ENCODE peak calls at places on chromosomes 16 and 17, in six cellular contexts. Z is heart left ventricle, K is Peyer's patch, M is BE2C, V is tibial artery, W is OCI-LY7. O is an unnamed sample.

GRCh38 chr17:79793924-79794304 is 3.0 kb downstream of the CBX8 start:
- DNase-seq in K (no peak), M (peak; percentile 71), W (no peak), Z (no peak), V (no peak), O (no peak)

GRCh38 chr17:42527932-42528331 is 8.1 kb upstream of the NAGLU start:
- DNase-seq in W (no peak), V (no peak), K (no peak), M (no peak), Z (no peak), O (no peak)

GRCh38 chr16:30523768-30524574 is 2.4 kb downstream of the ZNF768 start:
- DNase-seq in K (no peak), W (no peak), V (no peak), Z (no peak), M (no peak), O (no peak)

GRCh38 chr17:82985973-82986372 is 93.4 kb upstream of the METRNL start:
- DNase-seq in Z (no peak), V (no peak), M (peak; percentile 39), W (peak; percentile 60), K (peak; percentile 57), O (no peak)

GRCh38 chr16:19963306-19963705 is 78.7 kb upstream of the GPRC5B start:
- DNase-seq in Z (peak; percentile 43), V (no peak), M (no peak), K (no peak), W (no peak), O (peak; percentile 5)

GRCh38 chr17:73944366-73944765 is 259.1 kb upstream of the RPL38 start:
- DNase-seq in Z (no peak), K (no peak), W (no peak), V (no peak), M (no peak), O (no peak)

GRCh38 chr16:15951852-15952251 is 2.4 kb downstream of the ABCC1 start:
- DNase-seq in M (no peak), K (no peak), Z (no peak), W (no peak), V (no peak), O (no peak)

GRCh38 chr17:79791354-79792123 is 5.3 kb downstream of the CBX8 start:
- DNase-seq in K (peak; percentile 50), W (no peak), Z (no peak), M (no peak), V (no peak), O (no peak)

GRCh38 chr16:50209548-50210265 is 56.6 kb downstream of the TENT4B start:
- DNase-seq in Z (no peak), K (peak; percentile 59), W (peak; percentile 19), V (no peak), M (no peak), O (no peak)

GRCh38 chr17:5283531-5284315 is 1.6 kb downstream of the RABEP1 start:
- DNase-seq in K (no peak), Z (no peak), M (no peak), V (no peak), W (peak; percentile 12), O (no peak)

GRCh38 chr17:21286066-21286770 is 1.7 kb downstream of the MAP2K3 start:
- DNase-seq in V (peak; percentile 98), Z (peak; percentile 88), M (peak; percentile 47), K (peak; percentile 87), W (peak; percentile 58), O (peak; percentile 80)

GRCh38 chr16:4135537-4135936 is 19.3 kb upstream of the ADCY9 start:
- DNase-seq in M (no peak), Z (no peak), V (no peak), W (no peak), K (no peak), O (no peak)

GRCh38 chr16:4137438-4137837 is 21.2 kb upstream of the ADCY9 start:
- DNase-seq in W (no peak), Z (no peak), M (no peak), K (no peak), V (no peak), O (no peak)

GRCh38 chr16:4134434-4134833 is 18.2 kb upstream of the ADCY9 start:
- DNase-seq in K (no peak), W (no peak), V (no peak), Z (no peak), M (no peak), O (no peak)

GRCh38 chr16:4133897-4134372 is 17.7 kb upstream of the ADCY9 start:
- DNase-seq in V (no peak), K (no peak), W (no peak), Z (no peak), M (no peak), O (no peak)

GRCh38 chr16:4136229-4136813 is 20.1 kb upstream of the ADCY9 start:
- DNase-seq in V (no peak), Z (no peak), K (peak; percentile 83), M (no peak), W (no peak), O (no peak)
- TF ChIP-seq CTCF in V (no peak), Z (no peak), K (no peak), M (no peak), W (no peak), O (no peak)

GRCh38 chr17:59149841-59150511 is 5.0 kb downstream of the SKA2 start:
- DNase-seq in K (no peak), V (no peak), W (peak; percentile 24), M (no peak), Z (no peak), O (no peak)
- H3K4me1 ChIP-seq in K (no peaks in the 10 kb centered on the region), V (no peaks in the 10 kb centered on the region), W (peaks cover 39% of the 10 kb centered on the region), M (no peaks in the 10 kb centered on the region), Z (peaks cover 12% of the 10 kb centered on the region), O (peaks cover 10% of the 10 kb centered on the region)

GRCh38 chr16:3088450-3088849 is 10.6 kb downstream of the ZSCAN10 start:
- DNase-seq in K (no peak), M (no peak), V (no peak), Z (no peak), W (no peak), O (no peak)

GRCh38 chr16:3085868-3086595 is 13.1 kb downstream of the ZSCAN10 start:
- DNase-seq in K (no peak), Z (no peak), M (no peak), V (no peak), W (no peak), O (no peak)

GRCh38 chr16:3086596-3087242 is 12.4 kb downstream of the ZSCAN10 start:
- DNase-seq in Z (no peak), W (no peak), V (no peak), K (peak; percentile 67), M (no peak), O (no peak)

GRCh38 chr16:3087836-3088235 is 11.3 kb downstream of the ZSCAN10 start:
- DNase-seq in K (no peak), Z (peak; percentile 53), V (no peak), M (no peak), W (no peak), O (no peak)

GRCh38 chr16:3087243-3087791 is 11.8 kb downstream of the ZSCAN10 start:
- DNase-seq in W (no peak), K (no peak), Z (peak; percentile 66), M (no peak), V (no peak), O (no peak)
- TF ChIP-seq CTCF in W (peak; percentile 28), K (no peak), Z (peak; percentile 24), M (peak; percentile 25), V (no peak), O (no peak)

DNA sequence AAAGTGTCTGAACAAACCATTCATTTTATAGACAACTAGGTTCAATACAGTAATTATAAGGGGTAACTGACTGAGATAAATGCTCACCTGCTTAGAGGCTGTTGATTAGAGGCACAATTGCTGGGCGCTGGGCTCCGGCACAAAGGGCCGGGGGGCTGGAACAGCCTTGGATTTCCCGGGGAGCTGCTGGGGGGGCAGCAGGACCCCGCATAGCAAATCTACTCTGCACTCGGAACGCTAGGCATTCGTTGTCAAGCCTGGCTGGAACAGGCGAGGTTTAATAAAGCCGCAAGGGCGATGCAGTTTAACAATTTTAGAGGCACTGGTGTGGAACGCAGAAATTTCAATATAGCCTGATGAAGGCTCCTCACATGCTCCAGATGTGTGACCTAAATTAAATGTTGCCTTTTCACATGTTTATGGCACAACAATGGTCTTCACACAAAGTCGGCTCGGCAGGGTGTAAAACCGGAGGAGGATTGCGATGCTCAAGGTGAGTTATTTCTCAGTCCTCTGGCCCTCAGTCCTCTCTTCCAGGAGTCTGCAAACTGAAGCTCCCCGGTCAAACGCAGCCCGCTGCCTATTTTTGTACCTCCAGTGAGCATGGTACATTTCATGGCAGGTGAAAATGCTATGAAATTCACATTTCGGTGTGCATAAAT is 133.9 kb upstream of the IRX6 start:
- DNase-seq in M (no peak), K (no peak), Z (no peak), W (no peak), V (no peak), O (no peak)
- H3K4me1 ChIP-seq in M (no peaks in the 10 kb centered on the region), K (no peaks in the 10 kb centered on the region), Z (no peaks in the 10 kb centered on the region), W (no peaks in the 10 kb centered on the region), V (no peaks in the 10 kb centered on the region), O (no peaks in the 10 kb centered on the region)

DNA sequence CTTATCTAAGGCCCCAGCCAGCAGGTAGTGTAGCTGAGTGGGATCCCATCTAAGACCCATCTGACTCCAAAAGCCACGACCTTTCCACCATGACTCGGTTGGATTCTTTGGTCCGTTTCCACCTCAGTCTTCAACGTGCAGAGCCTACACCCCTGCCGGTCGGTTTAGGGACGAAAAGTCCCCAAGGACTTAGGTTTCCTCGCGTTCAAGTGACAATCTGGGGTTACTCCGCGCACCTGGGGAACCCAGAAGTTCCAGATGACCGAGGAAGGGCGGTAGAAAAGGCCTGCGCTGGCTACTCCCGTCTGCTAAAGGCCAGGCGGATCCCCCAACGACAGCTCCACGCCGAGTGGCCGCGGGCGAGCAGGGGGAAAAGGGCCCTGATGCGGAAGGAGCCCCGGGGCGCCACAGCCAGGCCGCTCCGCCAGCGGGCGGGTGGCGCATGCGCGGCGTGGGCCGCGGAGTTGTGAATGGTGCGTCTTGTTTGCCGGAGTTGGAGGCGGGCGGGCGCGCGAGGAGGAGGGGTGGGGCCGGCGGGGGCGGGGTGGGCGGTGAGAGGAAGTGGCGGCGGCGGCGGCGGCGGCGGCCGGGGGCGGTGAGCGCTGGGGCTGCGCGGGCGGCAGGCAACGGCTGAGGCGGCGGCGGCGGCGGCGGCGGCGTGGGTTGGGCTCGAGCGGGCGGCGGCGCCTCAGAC is at the start of gene CBFB:
- DNase-seq in V (peak; percentile 94), M (peak; percentile 96), W (peak; percentile 94), Z (peak; percentile 94), K (peak; percentile 95), O (peak; percentile 83)
- TF ChIP-seq CTCF in V (peak; percentile 15), M (peak; percentile 20), W (peak; percentile 53), Z (no peak), K (no peak), O (peak; percentile 40)

DNA sequence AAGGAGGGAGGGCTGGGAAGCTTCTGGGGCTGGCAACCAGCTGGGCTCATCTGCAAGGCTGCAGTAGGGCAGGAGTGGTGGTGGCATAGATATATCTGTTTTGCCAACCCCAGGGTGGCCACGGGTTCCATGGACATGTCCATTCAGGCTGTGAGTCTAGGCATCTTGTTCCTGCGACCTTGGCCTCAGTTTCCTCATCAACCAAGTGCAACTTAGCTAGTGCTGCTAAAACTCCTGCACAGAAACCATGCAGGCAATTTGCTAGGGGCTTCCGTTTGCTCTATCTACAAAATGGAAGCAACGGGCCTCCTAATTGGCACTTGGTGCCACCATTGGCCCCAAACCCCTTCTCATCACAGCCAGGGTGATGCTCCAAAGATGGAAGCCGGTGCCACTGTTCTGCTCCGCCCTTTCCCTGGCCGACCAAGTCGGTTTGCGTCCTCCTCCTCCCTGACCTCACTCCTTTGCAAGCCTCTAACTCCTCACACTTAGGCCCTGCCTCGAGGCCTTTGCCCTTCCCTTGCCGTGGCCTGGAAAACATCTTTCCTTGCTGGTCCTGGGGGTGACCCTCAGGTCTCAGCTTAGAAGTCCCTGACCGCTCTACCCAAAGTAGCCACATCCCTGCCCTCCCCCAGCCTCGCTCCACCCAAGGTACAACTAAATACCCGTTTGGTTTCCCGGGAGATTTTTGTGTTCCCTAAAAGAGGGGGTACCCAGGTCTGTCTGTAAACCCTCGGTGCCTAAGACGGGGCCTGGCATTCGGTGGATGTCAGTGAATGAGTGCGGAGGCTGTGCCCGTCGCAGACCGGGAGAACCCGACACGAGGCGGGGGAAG is 1.2 kb downstream of the SREBF1 start:
- DNase-seq in W (peak; percentile 30), Z (no peak), M (no peak), K (no peak), V (no peak), O (no peak)
- H3K4me1 ChIP-seq in W (peaks cover 67% of the 10 kb centered on the region), Z (peaks cover 69% of the 10 kb centered on the region), M (peaks cover 28% of the 10 kb centered on the region), K (peaks cover 15% of the 10 kb centered on the region), V (peaks cover 49% of the 10 kb centered on the region), O (no peaks in the 10 kb centered on the region)

O was measured in tibial nerve.